ENCODE peak calls at places on chromosomes 13 and 19, in eight cellular contexts. J is Calu3, N is fibroblast of the aortic adventitia, I is glutamatergic neuron, T is Caco-2, P is HFF-Myc, Q is astrocyte of the cerebellum, Z is HL-60. A is an unnamed sample.

GRCh38 chr13:99015606-99016520 is 38.0 kb upstream of the DOCK9 start:
- DNase-seq in I (no peak), P (no peak), J (no peak), T (no peak), Q (no peak), Z (no peak), N (no peak), A (no peak)

GRCh38 chr13:43356566-43356965 is 333.2 kb downstream of the DNAJC15 start:
- DNase-seq in Z (no peak), T (no peak), I (no peak), J (no peak), Q (no peak), N (no peak), P (no peak), A (peak)

GRCh38 chr19:39236527-39236926 is 8.3 kb downstream of the IFNL3 start:
- DNase-seq in P (no peak), J (no peak), Q (no peak), I (no peak), N (no peak), T (no peak), Z (no peak), A (no peak)

GRCh38 chr13:29847501-29847983 is 2.9 kb downstream of the UBL3 start:
- DNase-seq in I (no peak), N (peak), T (peak), Z (no peak), J (no peak), Q (no peak), P (no peak), A (peak)

GRCh38 chr19:38719761-38720558 is 24.3 kb downstream of the CAPN12 start:
- DNase-seq in P (no peak), T (no peak), J (peak), Q (peak), Z (no peak), I (no peak), N (no peak), A (no peak)

GRCh38 chr19:45865269-45865948 is 1.3 kb downstream of the FOXA3 start:
- DNase-seq in N (no peak), Q (no peak), T (no peak), I (no peak), Z (no peak), P (no peak), J (no peak), A (no peak)

GRCh38 chr19:33740811-33741396 is 55.8 kb upstream of the KCTD15 start:
- DNase-seq in T (peak), I (no peak), J (peak), P (peak), Q (peak), N (peak), Z (peak), A (peak)

GRCh38 chr13:61874970-61875579 is 459.4 kb upstream of the PCDH20 start:
- DNase-seq in Z (no peak), T (no peak), J (no peak), P (no peak), N (no peak), Q (no peak), I (no peak), A (no peak)

GRCh38 chr13:44191504-44192171 is 182.0 kb upstream of the SERP2 start:
- DNase-seq in T (peak), I (no peak), Z (peak), J (peak), N (peak), Q (peak), P (peak), A (peak)

GRCh38 chr13:112748947-112749346 is 59.1 kb downstream of the ATP11A start:
- DNase-seq in T (no peak), I (no peak), Z (no peak), J (no peak), P (no peak), Q (no peak), N (peak), A (no peak)

GRCh38 chr19:49441210-49441959 is at the start of gene SLC17A7:
- DNase-seq in J (no peak), Q (no peak), I (peak), N (no peak), Z (no peak), P (no peak), T (no peak), A (no peak)

GRCh38 chr19:35757749-35758608 is at the start of gene PROSER3:
- DNase-seq in P (peak), N (peak), J (peak), Z (peak), I (peak), T (peak), Q (peak), A (peak)

GRCh38 chr19:5126498-5127223 is 157.7 kb downstream of the KDM4B start:
- DNase-seq in N (no peak), I (no peak), T (no peak), Z (no peak), Q (no peak), P (no peak), J (no peak), A (no peak)

GRCh38 chr19:55474269-55475265 is 1.9 kb upstream of the ZNF628 start:
- DNase-seq in P (no peak), Q (peak), T (no peak), N (no peak), J (no peak), I (no peak), Z (no peak), A (peak)

GRCh38 chr19:35845215-35846037 is 6.9 kb downstream of the NPHS1 start:
- DNase-seq in P (no peak), Q (no peak), I (peak), T (peak), J (peak), N (no peak), Z (no peak), A (no peak)

GRCh38 chr13:78940444-78940843 is 281.5 kb upstream of the OBI1 start:
- DNase-seq in Q (no peak), P (no peak), I (no peak), Z (no peak), T (no peak), J (no peak), N (no peak), A (no peak)

GRCh38 chr19:6744381-6745288 is 5.2 kb downstream of the TRIP10 start:
- DNase-seq in N (peak), T (no peak), I (peak), Z (no peak), Q (peak), P (no peak), J (peak), A (peak)

GRCh38 chr19:10603084-10603872 is 16.2 kb upstream of the AP1M2 start:
- DNase-seq in T (no peak), Z (peak), P (no peak), J (no peak), I (no peak), N (no peak), Q (no peak), A (no peak)

GRCh38 chr13:99281811-99282263 is 23.7 kb upstream of the GPR18 start:
- DNase-seq in P (no peak), N (no peak), Q (no peak), J (no peak), Z (peak), I (no peak), T (no peak), A (peak)

GRCh38 chr19:50352242-50352641 is 13.2 kb downstream of the NAPSA start:
- DNase-seq in I (no peak), Q (no peak), J (no peak), Z (no peak), P (no peak), T (no peak), N (no peak), A (no peak)

GRCh38 chr13:57552441-57552840 is 79.1 kb upstream of the PCDH17 start:
- DNase-seq in Q (no peak), J (no peak), T (no peak), I (no peak), Z (no peak), N (no peak), P (no peak), A (no peak)

GRCh38 chr19:51001495-51001894 is at the start of gene KLK8:
- DNase-seq in I (no peak), N (no peak), T (no peak), J (no peak), Q (no peak), P (no peak), Z (no peak), A (no peak)

GRCh38 chr19:41206926-41207750 is 11.9 kb upstream of the AXL start:
- DNase-seq in T (no peak), N (peak), J (no peak), I (no peak), Q (no peak), Z (no peak), P (no peak), A (no peak)

GRCh38 chr13:24225930-24226329 is 65.4 kb downstream of the SPATA13 start:
- DNase-seq in T (no peak), I (no peak), Z (no peak), N (no peak), P (no peak), Q (no peak), J (no peak), A (no peak)

GRCh38 chr13:29315847-29316246 is 279.6 kb downstream of the SLC7A1 start:
- DNase-seq in N (no peak), P (no peak), Q (no peak), J (no peak), Z (no peak), T (no peak), I (no peak), A (no peak)

DNA sequence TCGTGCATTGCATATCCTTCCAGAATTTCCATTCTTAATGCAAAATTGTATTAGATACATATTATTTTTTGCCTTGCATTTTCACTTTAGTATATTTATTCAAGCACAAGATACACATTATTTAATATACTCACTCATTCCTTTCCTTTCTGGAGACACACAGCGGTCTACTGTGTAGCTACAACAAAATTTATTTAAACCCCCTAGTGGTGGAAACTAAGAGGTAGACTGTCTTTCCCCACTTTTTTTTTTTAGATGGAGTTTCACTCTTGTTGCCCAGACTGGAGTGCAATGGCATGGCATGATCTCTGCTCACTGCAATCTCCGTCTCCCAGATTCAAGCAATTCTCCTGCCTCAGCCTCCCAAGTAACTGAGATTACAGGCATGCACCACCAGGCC is 2040.3 kb upstream of the PCDH20 start:
- DNase-seq in J (no peak), I (no peak), T (no peak), P (no peak), N (no peak), Z (no peak), Q (no peak), A (no peak)
- TF ChIP-seq CTCF in J (no peak), I (peak), T (peak), P (no peak), N (no peak), Z (no peak), Q (peak), A (no peak)

DNA sequence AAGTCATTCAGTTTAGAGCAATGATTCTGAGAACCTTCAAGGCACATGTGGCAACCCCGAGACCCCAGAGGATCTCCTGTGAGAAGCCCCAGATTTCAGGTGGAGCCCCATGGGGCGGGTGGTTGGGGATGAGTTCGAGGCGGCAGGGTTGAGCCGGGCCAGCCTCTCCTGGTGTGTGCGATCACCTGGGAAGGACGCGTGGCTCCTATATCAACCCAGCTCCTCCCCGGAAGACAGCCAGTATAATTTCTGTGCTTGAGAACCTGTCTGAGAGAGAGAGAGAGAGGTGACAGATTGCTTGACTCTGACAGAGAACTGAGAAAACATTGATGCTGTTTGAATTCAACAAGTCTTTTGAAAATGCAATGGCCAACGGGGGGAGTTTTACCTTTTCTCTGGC is 89.0 kb downstream of the TEX29 start:
- DNase-seq in J (no peak), T (no peak), Q (no peak), I (no peak), P (no peak), Z (no peak), N (no peak), A (no peak)
- TF ChIP-seq CTCF in J (no peak), T (no peak), Q (no peak), I (no peak), P (no peak), Z (no peak), N (no peak), A (no peak)

GRCh38 chr13:18921063-18921462 is 260.6 kb downstream of the TUBA3C start:
- DNase-seq in I (no peak), P (no peak), Q (no peak), N (no peak), J (no peak), Z (no peak), T (peak), A (no peak)
- TF ChIP-seq CTCF in I (no peak), P (no peak), Q (no peak), N (no peak), J (no peak), Z (no peak), T (no peak), A (no peak)

DNA sequence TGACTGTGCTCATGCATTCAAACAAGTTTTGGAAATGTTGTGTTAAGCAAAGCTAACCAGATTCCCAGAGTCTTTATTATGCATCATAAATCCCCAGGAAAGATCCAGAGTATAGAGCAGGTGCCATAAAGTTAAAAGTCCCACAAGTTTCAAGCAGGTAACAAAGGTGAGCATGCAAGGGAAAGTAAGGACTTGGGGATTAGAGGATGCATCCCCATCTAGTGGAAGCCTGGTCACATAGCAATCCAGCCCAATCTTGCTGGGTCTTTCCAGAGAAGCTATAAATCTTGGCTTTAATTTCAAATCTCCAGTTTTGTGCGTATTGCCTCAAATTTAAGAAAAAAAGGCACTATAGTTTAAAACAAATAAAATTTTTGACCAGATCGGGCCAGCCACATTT is 72.7 kb downstream of the ZNF254 start:
- DNase-seq in N (no peak), P (no peak), T (no peak), J (no peak), I (no peak), Q (no peak), Z (no peak), A (peak)
- TF ChIP-seq CTCF in N (peak), P (peak), T (peak), J (peak), I (no peak), Q (peak), Z (no peak), A (peak)

GRCh38 chr19:18000981-18001836 is 6.8 kb upstream of the ARRDC2 start:
- DNase-seq in P (no peak), Z (peak), J (peak), T (peak), N (peak), Q (no peak), I (peak), A (peak)
- TF ChIP-seq CTCF in P (no peak), Z (no peak), J (no peak), T (no peak), N (no peak), Q (no peak), I (no peak), A (no peak)

DNA sequence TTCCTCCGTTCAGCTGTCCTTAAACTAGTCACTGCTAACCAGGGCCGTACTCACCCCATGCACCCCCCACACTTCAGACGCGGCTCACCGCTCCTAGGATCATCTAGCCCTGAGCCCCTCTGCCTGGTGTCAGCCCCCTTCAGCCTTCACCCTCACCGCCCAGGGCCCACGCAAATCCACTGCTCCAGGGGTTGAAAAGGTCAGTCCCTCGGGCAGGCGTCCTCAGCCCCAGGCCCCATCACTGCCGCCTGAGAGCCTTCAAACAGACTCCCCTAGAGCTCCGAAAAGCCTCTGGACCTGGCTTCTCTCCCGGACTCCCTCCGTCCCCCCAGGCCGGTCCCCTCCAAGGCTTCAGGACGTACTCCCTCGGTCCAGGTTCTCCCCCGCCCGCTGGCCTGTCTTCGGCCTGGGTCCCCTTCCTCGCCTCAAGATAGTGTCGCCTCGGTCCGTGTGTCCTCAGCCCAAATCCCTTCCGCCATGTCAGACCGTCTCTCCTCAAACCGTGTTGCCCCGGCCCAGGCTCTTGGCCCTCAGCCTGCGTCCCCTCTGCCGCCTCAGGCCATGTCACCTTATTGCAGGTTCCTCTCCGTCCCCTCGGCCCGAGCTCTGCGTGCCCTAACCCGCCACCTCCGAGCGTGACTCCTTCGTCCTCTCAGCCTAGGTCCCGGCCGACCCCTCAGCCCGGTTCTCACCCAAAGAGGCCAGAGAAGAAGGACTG is 553 bp downstream of the NAPA start:
- DNase-seq in I (no peak), J (no peak), Q (no peak), P (no peak), Z (no peak), N (no peak), T (no peak), A (peak)
- TF ChIP-seq CTCF in I (no peak), J (no peak), Q (no peak), P (no peak), Z (no peak), N (no peak), T (no peak), A (no peak)

GRCh38 chr19:29667941-29668340 is 2.7 kb downstream of the PLEKHF1 start:
- DNase-seq in T (no peak), Q (no peak), P (no peak), N (no peak), J (no peak), Z (no peak), I (no peak), A (no peak)
- TF ChIP-seq CTCF in T (no peak), Q (no peak), P (no peak), N (no peak), J (no peak), Z (no peak), I (no peak), A (no peak)

GRCh38 chr13:85406269-85406975 is 392.8 kb downstream of the SLITRK6 start:
- DNase-seq in J (no peak), I (no peak), T (no peak), N (no peak), P (no peak), Z (no peak), Q (no peak), A (no peak)
- TF ChIP-seq CTCF in J (no peak), I (no peak), T (no peak), N (no peak), P (no peak), Z (no peak), Q (no peak), A (no peak)

GRCh38 chr19:13058951-13059660 is 43.6 kb downstream of the LYL1 start:
- DNase-seq in I (no peak), T (no peak), P (no peak), J (no peak), Z (no peak), Q (no peak), N (no peak), A (no peak)
- TF ChIP-seq CTCF in I (no peak), T (no peak), P (no peak), J (no peak), Z (no peak), Q (peak), N (peak), A (no peak)

A was measured in MCF 10A.